ENCODE peak calls at places on chromosomes 1 and 21, in six cellular contexts. Y, X, I, T, Z and M are unnamed samples.

GRCh38 chr21:44723177-44724131 is 12.1 kb upstream of the TSPEAR start:
- DNase-seq in Y (no peak), X (no peak), I (no peak), T (no peak), Z (no peak), M (no peak)

GRCh38 chr1:116409751-116410182 is 36.7 kb downstream of the ATP1A1 start:
- DNase-seq in Y (no peak), X (no peak), I (no peak), T (no peak), Z (no peak), M (no peak)

GRCh38 chr1:242147096-242147976 is 148.4 kb upstream of the MAP1LC3C start:
- DNase-seq in Y (no peak), X (peak), I (no peak), T (no peak), Z (no peak), M (no peak)

GRCh38 chr21:31354604-31355443 is 10.8 kb upstream of the TIAM1 start:
- DNase-seq in Y (no peak), X (peak), I (peak), T (peak), Z (no peak), M (no peak)

GRCh38 chr1:201990427-201990826 is 8.0 kb downstream of the RNPEP start:
- DNase-seq in Y (no peak), X (no peak), I (no peak), T (no peak), Z (peak), M (no peak)

GRCh38 chr1:14662116-14662515 is 63.6 kb downstream of the KAZN start:
- DNase-seq in Y (no peak), X (no peak), I (no peak), T (no peak), Z (no peak), M (no peak)

GRCh38 chr1:95098196-95098595 is 19.0 kb upstream of the TLCD4 start:
- DNase-seq in Y (no peak), X (no peak), I (no peak), T (no peak), Z (no peak), M (no peak)

GRCh38 chr1:230058619-230059018 is 8.4 kb upstream of the GALNT2 start:
- DNase-seq in Y (no peak), X (no peak), I (no peak), T (no peak), Z (no peak), M (no peak)

GRCh38 chr1:165650981-165651625 is 20.1 kb downstream of the MGST3 start:
- DNase-seq in Y (no peak), X (no peak), I (no peak), T (no peak), Z (no peak), M (no peak)